ENCODE peak calls at places on chromosome 19, in four cellular contexts. One of them, this sample, is unnamed.

GRCh38 chr19:12733369-12733896 is 1.1 kb downstream of the TRIR start:
- DNase-seq in psoas muscle: no peak
- DNase-seq in tibial artery: no peak
- DNase-seq in esophagus muscularis mucosa: no peak
- DNase-seq in this sample: no peak

GRCh38 chr19:20664917-20665781 is 3.8 kb upstream of the ZNF626 start:
- DNase-seq in psoas muscle: peak; percentile 71
- DNase-seq in tibial artery: peak; percentile 32
- DNase-seq in esophagus muscularis mucosa: no peak
- DNase-seq in this sample: no peak

GRCh38 chr19:40718774-40719391 is 2.0 kb downstream of the ITPKC start:
- DNase-seq in psoas muscle: peak; percentile 88
- DNase-seq in esophagus muscularis mucosa: no peak
- DNase-seq in tibial artery: peak; percentile 73
- DNase-seq in this sample: no peak

GRCh38 chr19:29724102-29724641 is 9.1 kb upstream of the C19orf12 start:
- DNase-seq in psoas muscle: no peak
- DNase-seq in esophagus muscularis mucosa: no peak
- DNase-seq in tibial artery: no peak
- DNase-seq in this sample: no peak

GRCh38 chr19:49395581-49396407 is 7.7 kb downstream of the KASH5 start:
- DNase-seq in esophagus muscularis mucosa: no peak
- DNase-seq in tibial artery: no peak
- DNase-seq in psoas muscle: no peak
- DNase-seq in this sample: no peak

GRCh38 chr19:2973229-2973628 is 4.1 kb upstream of the TLE6 start:
- DNase-seq in esophagus muscularis mucosa: no peak
- DNase-seq in tibial artery: peak; percentile 73
- DNase-seq in psoas muscle: peak; percentile 82
- DNase-seq in this sample: no peak

GRCh38 chr19:48722196-48722708 is 2.7 kb upstream of the MAMSTR start:
- DNase-seq in psoas muscle: no peak
- DNase-seq in tibial artery: no peak
- DNase-seq in esophagus muscularis mucosa: no peak
- DNase-seq in this sample: no peak

GRCh38 chr19:33998302-33998701 is 174.0 kb upstream of the LSM14A start:
- DNase-seq in esophagus muscularis mucosa: no peak
- DNase-seq in tibial artery: no peak
- DNase-seq in psoas muscle: no peak
- DNase-seq in this sample: no peak

GRCh38 chr19:30678168-30678567 is 306.0 kb downstream of the ZNF536 start:
- DNase-seq in tibial artery: no peak
- DNase-seq in psoas muscle: no peak
- DNase-seq in esophagus muscularis mucosa: no peak
- DNase-seq in this sample: no peak

GRCh38 chr19:28526042-28526441 is 686.9 kb downstream of the UQCRFS1 start:
- DNase-seq in tibial artery: no peak
- DNase-seq in psoas muscle: no peak
- DNase-seq in esophagus muscularis mucosa: no peak
- DNase-seq in this sample: no peak

GRCh38 chr19:10353793-10354391 is 14.5 kb upstream of the ICAM3 start:
- DNase-seq in tibial artery: no peak
- DNase-seq in psoas muscle: peak; percentile 85
- DNase-seq in esophagus muscularis mucosa: no peak
- DNase-seq in this sample: no peak

GRCh38 chr19:39816287-39817048 is 17.5 kb downstream of the DYRK1B start:
- DNase-seq in tibial artery: no peak
- DNase-seq in psoas muscle: no peak
- DNase-seq in esophagus muscularis mucosa: no peak
- DNase-seq in this sample: no peak

GRCh38 chr19:7729831-7730285 is 2.1 kb downstream of the CLEC4G start:
- DNase-seq in esophagus muscularis mucosa: no peak
- DNase-seq in psoas muscle: no peak
- DNase-seq in tibial artery: no peak
- DNase-seq in this sample: no peak

GRCh38 chr19:18733196-18733647 is 49.7 kb downstream of the CRTC1 start:
- DNase-seq in tibial artery: no peak
- DNase-seq in psoas muscle: peak; percentile 79
- DNase-seq in esophagus muscularis mucosa: no peak
- DNase-seq in this sample: no peak

GRCh38 chr19:9407827-9408226 is 27.5 kb downstream of the ZNF266 start:
- DNase-seq in psoas muscle: no peak
- DNase-seq in esophagus muscularis mucosa: no peak
- DNase-seq in tibial artery: no peak
- DNase-seq in this sample: no peak

GRCh38 chr19:1648926-1649541 is 3.4 kb downstream of the TCF3 start:
- DNase-seq in esophagus muscularis mucosa: no peak
- DNase-seq in tibial artery: no peak
- DNase-seq in psoas muscle: no peak
- DNase-seq in this sample: no peak

GRCh38 chr19:7900401-7900870 is 3.2 kb upstream of the MAP2K7 start:
- DNase-seq in esophagus muscularis mucosa: no peak
- DNase-seq in tibial artery: no peak
- DNase-seq in psoas muscle: no peak
- DNase-seq in this sample: no peak

GRCh38 chr19:57558525-57558924 is 1.1 kb downstream of the ZNF550 start:
- DNase-seq in psoas muscle: no peak
- DNase-seq in tibial artery: no peak
- DNase-seq in esophagus muscularis mucosa: no peak
- DNase-seq in this sample: no peak

GRCh38 chr19:35539850-35540249 is 5.6 kb upstream of the TMEM147 start:
- DNase-seq in psoas muscle: no peak
- DNase-seq in esophagus muscularis mucosa: no peak
- DNase-seq in tibial artery: no peak
- DNase-seq in this sample: no peak

GRCh38 chr19:42246869-42247630 is 4.6 kb upstream of the GSK3A start:
- DNase-seq in psoas muscle: no peak
- DNase-seq in esophagus muscularis mucosa: peak; percentile 90
- DNase-seq in tibial artery: no peak
- DNase-seq in this sample: no peak

GRCh38 chr19:29884466-29884865 is 57.6 kb upstream of the URI1 start:
- DNase-seq in esophagus muscularis mucosa: no peak
- DNase-seq in psoas muscle: no peak
- DNase-seq in tibial artery: no peak
- DNase-seq in this sample: no peak

GRCh38 chr19:55173717-55174409 is 6.2 kb downstream of the SYT5 start:
- DNase-seq in tibial artery: peak; percentile 27
- DNase-seq in psoas muscle: no peak
- DNase-seq in esophagus muscularis mucosa: no peak
- DNase-seq in this sample: no peak

GRCh38 chr19:13033819-13034611 is 38.7 kb downstream of the NFIX start:
- DNase-seq in esophagus muscularis mucosa: no peak
- DNase-seq in tibial artery: peak; percentile 75
- DNase-seq in psoas muscle: peak; percentile 94
- DNase-seq in this sample: no peak

This sample was measured in vagina.